ENCODE peak calls at places on chromosome 1, in five cellular contexts. L is activated T-cell treated with anti-CD3 and anti-CD28 coated beads, Interleukin-2, amount 50 U/mL, for 72 hours; M is A673; Q is adrenal gland; F is heart right ventricle. B is an unnamed sample.
A peak's percentile ranks its signal among the peaks of the same experiment; 100 is the strongest.

GRCh38 chr1:232560940-232561339 is 69.0 kb downstream of the SIPA1L2 start:
- DNase-seq in F (no peak), L (no peak), M (no peak), Q (no peak), B (no peak)

GRCh38 chr1:243542726-243543415 is 287.0 kb downstream of the SDCCAG8 start:
- DNase-seq in L (no peak), Q (no peak), M (no peak), F (no peak), B (no peak)

GRCh38 chr1:197320991-197321531 is 53.0 kb downstream of the CRB1 start:
- DNase-seq in M (no peak), L (no peak), F (no peak), Q (no peak), B (no peak)

GRCh38 chr1:239814306-239814881 is 277.3 kb upstream of the FMN2 start:
- DNase-seq in L (peak; percentile 67), M (peak; percentile 17), F (no peak), Q (peak; percentile 58), B (no peak)

GRCh38 chr1:155307247-155307740 is 1.4 kb upstream of the FDPS start:
- DNase-seq in L (peak; percentile 9), Q (no peak), F (no peak), M (peak; percentile 64), B (no peak)

GRCh38 chr1:234722904-234723588 is 113.1 kb upstream of the IRF2BP2 start:
- DNase-seq in F (peak; percentile 59), M (peak; percentile 44), L (peak; percentile 79), Q (peak; percentile 83), B (no peak)

GRCh38 chr1:183989078-183989577 is 48.4 kb downstream of the COLGALT2 start:
- DNase-seq in Q (no peak), M (peak; percentile 65), F (peak; percentile 16), L (peak; percentile 34), B (peak; percentile 68)

GRCh38 chr1:20381045-20381641 is 90.5 kb downstream of the VWA5B1 start:
- DNase-seq in Q (no peak), M (no peak), L (no peak), F (no peak), B (peak; percentile 55)

GRCh38 chr1:103363008-103363365 is 162.5 kb upstream of the RNPC3 start:
- DNase-seq in F (no peak), L (no peak), Q (no peak), M (no peak), B (no peak)